ENCODE peak calls at places on chromosomes 11 and 22, in ten cellular contexts. U, T, F, W, J, Q, D, R, Y and O are unnamed samples.

GRCh38 chr11:31874631-31875191 is 63.6 kb upstream of the PAX6 start:
- DNase-seq in U (no peak), T (no peak), F (no peak), W (no peak), J (no peak), Q (no peak), D (no peak), R (no peak), Y (no peak), O (no peak)

GRCh38 chr11:68411501-68411991 is 49.0 kb upstream of the PPP6R3 start:
- DNase-seq in U (no peak), T (no peak), F (no peak), W (no peak), J (no peak), Q (no peak), D (no peak), R (no peak), Y (no peak), O (no peak)

GRCh38 chr11:65501005-65501529 is 2.2 kb downstream of the MALAT1 start:
- DNase-seq in U (peak), T (no peak), F (no peak), W (no peak), J (no peak), Q (no peak), D (no peak), R (no peak), Y (no peak), O (no peak)

GRCh38 chr22:26170112-26170492 is 840 bp downstream of the SEZ6L start:
- DNase-seq in U (no peak), T (no peak), F (no peak), W (no peak), J (no peak), Q (peak), D (no peak), R (no peak), Y (no peak), O (no peak)

GRCh38 chr22:19110064-19110458 is 12.2 kb downstream of the DGCR2 start:
- DNase-seq in U (no peak), T (no peak), F (no peak), W (no peak), J (no peak), Q (no peak), D (no peak), R (no peak), Y (no peak), O (no peak)

GRCh38 chr11:8719260-8720190 is 36.9 kb downstream of the RPL27A start:
- DNase-seq in U (peak), T (no peak), F (peak), W (peak), J (no peak), Q (no peak), D (no peak), R (peak), Y (no peak), O (peak)

GRCh38 chr11:1533342-1533725 is 38.7 kb downstream of the DUSP8 start:
- DNase-seq in U (no peak), T (no peak), F (no peak), W (no peak), J (no peak), Q (no peak), D (no peak), R (no peak), Y (no peak), O (no peak)

GRCh38 chr11:17853280-17853679 is 118.7 kb downstream of the KCNC1 start:
- DNase-seq in U (no peak), T (no peak), F (no peak), W (no peak), J (no peak), Q (no peak), D (no peak), R (no peak), Y (no peak), O (no peak)

GRCh38 chr11:11946180-11946579 is 62.2 kb downstream of the DKK3 start:
- DNase-seq in U (peak), T (no peak), F (no peak), W (no peak), J (no peak), Q (no peak), D (no peak), R (peak), Y (no peak), O (no peak)

GRCh38 chr11:16240687-16241086 is 115.7 kb downstream of the SOX6 start:
- DNase-seq in U (no peak), T (no peak), F (no peak), W (no peak), J (no peak), Q (no peak), D (no peak), R (no peak), Y (no peak), O (no peak)

GRCh38 chr11:66659785-66660184 is 17.9 kb downstream of the RBM4B start:
- DNase-seq in U (no peak), T (no peak), F (no peak), W (no peak), J (no peak), Q (no peak), D (no peak), R (no peak), Y (peak), O (no peak)

GRCh38 chr22:41524809-41525449 is 19.3 kb downstream of the POLR3H start:
- DNase-seq in U (no peak), T (peak), F (no peak), W (no peak), J (peak), Q (no peak), D (peak), R (peak), Y (peak), O (no peak)

GRCh38 chr11:2574553-2575535 is 125.0 kb downstream of the KCNQ1OT1 start:
- DNase-seq in U (no peak), T (no peak), F (no peak), W (peak), J (no peak), Q (no peak), D (no peak), R (no peak), Y (no peak), O (no peak)

GRCh38 chr11:22828373-22828772 is 1.2 kb downstream of the SVIP start:
- DNase-seq in U (no peak), T (no peak), F (no peak), W (no peak), J (peak), Q (no peak), D (no peak), R (no peak), Y (no peak), O (no peak)

GRCh38 chr22:24421428-24421931 is 5.9 kb upstream of the ADORA2A start:
- DNase-seq in U (no peak), T (no peak), F (peak), W (no peak), J (peak), Q (peak), D (no peak), R (no peak), Y (peak), O (peak)

GRCh38 chr11:838441-839279 is 3.7 kb downstream of the POLR2L start:
- DNase-seq in U (no peak), T (no peak), F (peak), W (no peak), J (no peak), Q (peak), D (no peak), R (peak), Y (no peak), O (no peak)

GRCh38 chr22:50432131-50432870 is 42.5 kb downstream of the SBF1 start:
- DNase-seq in U (no peak), T (no peak), F (no peak), W (no peak), J (no peak), Q (no peak), D (no peak), R (no peak), Y (peak), O (no peak)

GRCh38 chr11:38672445-38672844 is 2074.4 kb upstream of the RAG2 start:
- DNase-seq in U (no peak), T (no peak), F (no peak), W (no peak), J (no peak), Q (no peak), D (no peak), R (no peak), Y (no peak), O (no peak)

GRCh38 chr22:30277547-30278344 is 11.1 kb upstream of the OSM start:
- DNase-seq in U (peak), T (no peak), F (no peak), W (peak), J (no peak), Q (no peak), D (no peak), R (peak), Y (no peak), O (no peak)

GRCh38 chr11:69912161-69912910 is 93.1 kb upstream of the FGF3 start:
- DNase-seq in U (no peak), T (no peak), F (no peak), W (peak), J (no peak), Q (peak), D (no peak), R (no peak), Y (no peak), O (no peak)

GRCh38 chr11:214083-214482 is 6.6 kb downstream of the RIC8A start:
- DNase-seq in U (no peak), T (no peak), F (no peak), W (no peak), J (no peak), Q (no peak), D (no peak), R (no peak), Y (no peak), O (no peak)

GRCh38 chr11:104028476-104028875 is 8.0 kb upstream of the DDI1 start:
- DNase-seq in U (no peak), T (no peak), F (no peak), W (no peak), J (no peak), Q (no peak), D (no peak), R (peak), Y (no peak), O (no peak)

GRCh38 chr22:42949159-42949558 is 65.8 kb downstream of the PACSIN2 start:
- DNase-seq in U (no peak), T (no peak), F (peak), W (no peak), J (no peak), Q (peak), D (no peak), R (peak), Y (no peak), O (no peak)

GRCh38 chr11:72202571-72202970 is 10.6 kb downstream of the FOLR1 start:
- DNase-seq in U (no peak), T (no peak), F (no peak), W (no peak), J (no peak), Q (no peak), D (no peak), R (no peak), Y (no peak), O (no peak)

GRCh38 chr11:10019906-10020682 is 273.9 kb downstream of the SBF2 start:
- DNase-seq in U (no peak), T (peak), F (no peak), W (peak), J (no peak), Q (no peak), D (no peak), R (no peak), Y (no peak), O (peak)

GRCh38 chr11:109946322-109946846 is 146.8 kb upstream of the ZC3H12C start:
- DNase-seq in U (peak), T (peak), F (peak), W (peak), J (peak), Q (peak), D (peak), R (peak), Y (peak), O (peak)

GRCh38 chr11:47854667-47855066 is 6.5 kb upstream of the NUP160 start:
- DNase-seq in U (no peak), T (no peak), F (no peak), W (no peak), J (peak), Q (no peak), D (no peak), R (no peak), Y (no peak), O (no peak)

GRCh38 chr11:911031-911889 is 650 bp upstream of the CHID1 start:
- DNase-seq in U (peak), T (no peak), F (peak), W (peak), J (peak), Q (peak), D (no peak), R (peak), Y (no peak), O (peak)

GRCh38 chr22:32385681-32386080 is 26.4 kb downstream of the RTCB start:
- DNase-seq in U (no peak), T (no peak), F (no peak), W (no peak), J (no peak), Q (no peak), D (no peak), R (no peak), Y (no peak), O (no peak)

GRCh38 chr22:27775698-27776409 is 25.7 kb downstream of the MN1 start:
- DNase-seq in U (no peak), T (no peak), F (no peak), W (no peak), J (no peak), Q (peak), D (no peak), R (no peak), Y (no peak), O (no peak)

GRCh38 chr11:88175004-88175706 is at the start of gene RAB38:
- DNase-seq in U (no peak), T (no peak), F (peak), W (peak), J (peak), Q (peak), D (no peak), R (no peak), Y (no peak), O (peak)

GRCh38 chr11:95584589-95584988 is 205.0 kb downstream of the FAM76B start:
- DNase-seq in U (no peak), T (no peak), F (no peak), W (no peak), J (no peak), Q (no peak), D (no peak), R (peak), Y (no peak), O (no peak)

GRCh38 chr11:123671534-123671933 is 17.1 kb upstream of the SCN3B start:
- DNase-seq in U (no peak), T (no peak), F (no peak), W (no peak), J (no peak), Q (no peak), D (no peak), R (no peak), Y (no peak), O (no peak)

GRCh38 chr11:16767957-16768356 is 29.5 kb downstream of the C11orf58 start:
- DNase-seq in U (no peak), T (no peak), F (no peak), W (no peak), J (no peak), Q (no peak), D (no peak), R (no peak), Y (no peak), O (no peak)

GRCh38 chr11:13963949-13964770 is 1.6 kb downstream of the SPON1 start:
- DNase-seq in U (no peak), T (no peak), F (no peak), W (no peak), J (no peak), Q (peak), D (no peak), R (no peak), Y (peak), O (peak)

GRCh38 chr11:55357560-55358184 is 10.1 kb upstream of the OR4A15 start:
- DNase-seq in U (no peak), T (no peak), F (peak), W (no peak), J (no peak), Q (no peak), D (no peak), R (no peak), Y (no peak), O (no peak)
- TF ChIP-seq CTCF in U (peak), T (no peak), F (no peak), W (no peak), J (no peak), Q (no peak), D (no peak), R (no peak), Y (no peak), O (no peak)

DNA sequence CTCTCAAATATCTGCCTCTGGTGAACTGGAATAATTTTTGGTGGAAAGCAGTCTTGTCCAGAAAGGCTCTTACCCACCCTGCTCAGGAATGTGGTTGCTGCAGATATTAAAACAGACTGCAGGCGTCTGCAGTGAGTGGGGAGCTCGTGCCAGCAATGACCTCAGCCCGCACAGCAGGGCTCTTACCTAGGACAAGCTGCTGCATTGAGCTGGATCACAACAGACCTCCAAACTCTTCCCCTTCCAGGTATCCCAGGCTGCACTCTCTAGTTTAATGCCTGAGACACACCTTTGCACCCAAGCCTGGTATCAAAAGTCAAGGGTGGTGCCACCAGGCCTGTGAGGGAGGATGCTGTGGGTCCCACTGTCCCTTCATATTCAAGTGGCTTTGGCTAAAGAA is 69.7 kb upstream of the CDON start:
- DNase-seq in U (peak), T (no peak), F (peak), W (no peak), J (no peak), Q (no peak), D (no peak), R (no peak), Y (no peak), O (peak)
- TF ChIP-seq CTCF in U (no peak), T (no peak), F (no peak), W (no peak), J (no peak), Q (peak), D (no peak), R (no peak), Y (no peak), O (no peak)

DNA sequence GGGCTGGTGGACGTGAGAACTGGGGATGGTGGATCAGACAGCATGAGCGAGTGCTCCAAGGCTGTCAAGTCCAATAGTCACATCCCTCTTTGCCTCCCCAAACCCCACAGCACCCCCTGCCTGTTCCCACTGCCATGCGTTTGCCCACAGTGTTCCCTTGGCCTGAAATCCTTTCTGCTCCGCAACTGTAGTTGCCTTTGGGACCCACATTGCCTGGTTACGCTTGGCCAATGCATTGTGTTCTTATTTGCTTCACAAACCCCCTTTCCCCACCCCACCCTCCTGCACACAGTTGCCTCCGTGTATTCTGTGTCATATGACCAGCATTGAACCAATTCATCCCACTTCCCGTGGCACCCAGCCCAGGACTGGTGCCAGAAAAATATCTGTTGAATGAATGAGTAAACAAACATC is 2.1 kb upstream of the KIAA0930 start:
- DNase-seq in U (no peak), T (no peak), F (peak), W (no peak), J (no peak), Q (no peak), D (no peak), R (peak), Y (no peak), O (peak)
- TF ChIP-seq CTCF in U (peak), T (peak), F (no peak), W (no peak), J (no peak), Q (peak), D (no peak), R (peak), Y (no peak), O (no peak)

GRCh38 chr11:117809236-117810055 is 12.4 kb upstream of the DSCAML1 start:
- DNase-seq in U (peak), T (no peak), F (peak), W (peak), J (peak), Q (peak), D (no peak), R (peak), Y (no peak), O (peak)
- TF ChIP-seq CTCF in U (peak), T (peak), F (peak), W (peak), J (peak), Q (peak), D (no peak), R (peak), Y (no peak), O (peak)

GRCh38 chr11:78838417-78838816 is 263.8 kb upstream of the NARS2 start:
- DNase-seq in U (no peak), T (no peak), F (no peak), W (no peak), J (no peak), Q (no peak), D (no peak), R (no peak), Y (no peak), O (no peak)
- TF ChIP-seq CTCF in U (peak), T (no peak), F (no peak), W (no peak), J (no peak), Q (peak), D (no peak), R (no peak), Y (no peak), O (no peak)